ENCODE peak calls at places on chromosome 6, in ten cellular contexts. K, S, J, B, F, Q, E, Y, X and O are unnamed samples.

GRCh38 chr6:6220718-6221117 is 99.7 kb downstream of the F13A1 start:
- DNase-seq in K (no peak), S (no peak), J (no peak), B (no peak), F (no peak), Q (no peak), E (no peak), Y (no peak), X (no peak), O (no peak)

GRCh38 chr6:23465912-23466311 is 660.1 kb upstream of the NRSN1 start:
- DNase-seq in K (no peak), S (no peak), J (no peak), B (no peak), F (no peak), Q (no peak), E (no peak), Y (no peak), X (no peak), O (no peak)

GRCh38 chr6:80435457-80435856 is 329.0 kb downstream of the BCKDHB start:
- DNase-seq in K (no peak), S (no peak), J (no peak), B (no peak), F (no peak), Q (no peak), E (no peak), Y (no peak), X (no peak), O (no peak)

GRCh38 chr6:1099257-1099656 is 212.6 kb upstream of the FOXQ1 start:
- DNase-seq in K (no peak), S (no peak), J (no peak), B (no peak), F (no peak), Q (no peak), E (no peak), Y (no peak), X (no peak), O (no peak)

GRCh38 chr6:98827295-98828159 is 6.8 kb upstream of the POU3F2 start:
- DNase-seq in K (no peak), S (no peak), J (no peak), B (no peak), F (no peak), Q (no peak), E (no peak), Y (no peak), X (no peak), O (peak)

GRCh38 chr6:33592595-33593413 is 12.7 kb upstream of the BAK1 start:
- DNase-seq in K (no peak), S (no peak), J (no peak), B (no peak), F (no peak), Q (no peak), E (no peak), Y (peak), X (no peak), O (no peak)

GRCh38 chr6:145647602-145648001 is 87.7 kb downstream of the EPM2A start:
- DNase-seq in K (no peak), S (no peak), J (no peak), B (no peak), F (no peak), Q (no peak), E (no peak), Y (no peak), X (no peak), O (no peak)

GRCh38 chr6:34627296-34627695 is 69.3 kb downstream of the ILRUN start:
- DNase-seq in K (no peak), S (no peak), J (no peak), B (no peak), F (no peak), Q (no peak), E (no peak), Y (no peak), X (no peak), O (no peak)

GRCh38 chr6:47404436-47404835 is 73.2 kb upstream of the CD2AP start:
- DNase-seq in K (no peak), S (no peak), J (no peak), B (no peak), F (no peak), Q (no peak), E (no peak), Y (no peak), X (no peak), O (no peak)

GRCh38 chr6:165229216-165229615 is 80.2 kb downstream of the C6orf118 start:
- DNase-seq in K (no peak), S (no peak), J (no peak), B (no peak), F (peak), Q (no peak), E (no peak), Y (no peak), X (no peak), O (no peak)

GRCh38 chr6:109791301-109791700 is 100.2 kb downstream of the FIG4 start:
- DNase-seq in K (peak), S (no peak), J (no peak), B (no peak), F (no peak), Q (no peak), E (no peak), Y (no peak), X (no peak), O (peak)

GRCh38 chr6:84052204-84052882 is 18.8 kb downstream of the MRAP2 start:
- DNase-seq in K (peak), S (peak), J (no peak), B (peak), F (no peak), Q (peak), E (peak), Y (no peak), X (peak), O (peak)

GRCh38 chr6:3561745-3562144 is 104.9 kb upstream of the SLC22A23 start:
- DNase-seq in K (no peak), S (peak), J (no peak), B (no peak), F (peak), Q (no peak), E (no peak), Y (no peak), X (no peak), O (peak)
- TF ChIP-seq CTCF in K (no peak), S (peak), J (no peak), B (no peak), F (no peak), Q (no peak), E (no peak), Y (no peak), X (no peak), O (peak)

DNA sequence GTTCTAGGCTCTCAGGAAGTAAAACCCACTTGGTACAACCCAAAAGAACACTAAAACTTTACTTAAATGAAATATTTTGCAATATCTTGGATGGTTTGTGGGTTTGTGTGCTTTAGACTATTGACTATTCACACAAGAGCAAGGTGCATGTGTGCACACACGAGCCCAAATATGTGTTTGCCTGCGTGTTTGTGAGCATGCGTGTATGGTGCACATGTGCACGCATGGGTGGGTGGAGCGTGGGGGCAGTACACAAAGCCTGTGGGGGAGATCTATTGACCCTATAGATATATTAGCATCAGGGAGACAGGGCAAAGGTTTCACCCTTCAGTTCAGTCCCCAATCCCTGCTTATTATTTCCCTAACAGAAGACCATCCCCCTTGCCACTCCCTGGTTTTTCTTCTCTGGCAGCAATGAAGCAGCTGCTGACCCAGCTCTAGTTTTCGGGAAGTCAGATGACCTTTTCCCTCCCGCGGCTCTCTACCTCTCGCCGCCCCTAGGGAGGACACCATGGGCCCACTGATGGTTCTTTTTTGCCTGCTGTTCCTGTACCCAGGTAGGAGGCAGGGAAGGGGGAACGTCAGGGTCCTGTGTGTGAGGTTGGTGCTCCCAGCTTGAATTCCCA is at the start of gene C2:
- DNase-seq in K (no peak), S (no peak), J (no peak), B (no peak), F (no peak), Q (no peak), E (no peak), Y (no peak), X (no peak), O (no peak)
- H3K4me3 ChIP-seq in K (no peak), S (no peak), J (peak), B (peak), F (no peak), Q (peak), E (no peak), Y (no peak), X (no peak), O (no peak)

DNA sequence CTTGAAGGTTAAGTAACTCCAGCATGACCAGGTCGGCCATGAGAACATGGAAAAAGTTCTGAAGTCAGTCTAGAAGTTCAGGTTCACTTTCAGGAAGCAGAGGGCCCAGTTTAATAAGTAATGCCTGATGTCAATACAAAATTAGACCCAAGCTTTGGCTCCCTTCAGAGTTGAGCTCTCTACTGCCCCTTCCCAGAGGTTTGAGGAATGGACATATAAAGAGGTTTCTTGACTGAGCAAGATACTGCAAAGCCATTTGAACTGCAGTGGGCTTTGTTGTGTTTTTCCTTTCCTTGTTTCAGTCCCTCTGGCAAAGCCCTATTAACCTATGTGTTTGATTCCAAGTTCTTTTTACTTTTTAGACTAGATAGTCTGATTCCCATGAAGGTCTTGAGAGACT is 97.8 kb upstream of the PREP start:
- DNase-seq in K (no peak), S (no peak), J (no peak), B (no peak), F (no peak), Q (no peak), E (no peak), Y (no peak), X (no peak), O (no peak)
- TF ChIP-seq CTCF in K (no peak), S (no peak), J (no peak), B (no peak), F (no peak), Q (no peak), E (no peak), Y (no peak), X (no peak), O (no peak)

DNA sequence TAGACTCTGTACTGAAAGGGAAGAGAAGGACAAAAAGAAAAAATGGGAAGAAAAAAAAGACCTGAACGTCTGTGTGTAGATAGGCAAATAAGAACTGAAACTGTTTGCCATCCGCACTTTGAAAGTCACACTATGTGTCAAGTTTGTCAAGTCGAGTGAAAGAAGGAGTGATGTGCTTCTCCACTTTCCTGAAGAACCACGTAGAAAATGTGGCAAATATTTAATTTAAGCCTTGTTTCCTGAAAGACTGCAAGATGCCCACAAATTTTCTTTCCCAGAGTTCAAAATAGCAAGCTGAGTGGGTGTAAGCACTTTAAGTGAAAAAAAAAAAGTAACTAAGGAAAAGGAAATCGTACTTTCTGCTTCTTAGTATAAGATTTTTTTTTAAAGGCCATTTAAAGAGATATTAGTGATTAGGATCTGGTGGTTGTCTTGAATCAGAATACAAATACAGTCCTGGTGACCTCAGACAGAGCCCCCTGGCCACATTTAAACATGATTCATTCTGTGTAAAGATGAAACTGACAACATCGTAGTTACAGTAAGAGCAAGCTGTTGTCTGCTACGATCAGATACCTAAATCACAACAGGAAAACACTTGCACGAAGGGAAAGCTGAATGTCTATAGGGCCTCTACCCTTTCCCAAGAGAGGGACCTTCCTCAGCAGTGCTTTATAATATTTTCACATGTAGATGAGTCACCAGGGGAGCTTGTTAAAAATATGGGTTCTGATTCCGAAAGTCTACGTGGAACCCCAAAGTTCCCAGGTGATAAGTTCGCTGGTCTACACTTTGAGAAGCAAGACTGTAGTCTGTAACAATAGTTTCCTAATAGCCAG is 102.3 kb downstream of the HIVEP2 start:
- DNase-seq in K (no peak), S (peak), J (no peak), B (no peak), F (peak), Q (no peak), E (no peak), Y (no peak), X (no peak), O (peak)
- H3K4me3 ChIP-seq in K (no peak), S (no peak), J (no peak), B (peak), F (peak), Q (peak), E (no peak), Y (peak), X (no peak), O (peak)

DNA sequence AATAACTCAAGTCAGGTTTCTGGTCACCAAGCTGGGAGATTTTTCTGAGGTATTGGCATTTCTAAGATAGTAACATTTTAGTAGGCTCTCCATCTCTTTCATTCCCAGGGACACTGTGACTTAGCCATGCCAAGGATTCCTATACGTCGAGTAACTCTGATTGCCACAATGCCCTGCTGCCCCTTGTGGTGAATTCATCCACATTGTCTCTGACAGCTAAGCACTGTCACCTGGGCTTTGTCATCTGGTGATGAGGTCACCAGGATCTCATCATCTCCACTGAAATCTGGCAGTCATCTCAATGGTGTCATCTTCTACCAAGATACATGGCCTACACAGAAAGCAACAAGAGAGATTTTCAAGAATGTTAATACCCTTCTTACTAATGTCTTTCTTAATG is 246.6 kb downstream of the CD109 start:
- DNase-seq in K (no peak), S (no peak), J (no peak), B (no peak), F (peak), Q (no peak), E (no peak), Y (no peak), X (no peak), O (peak)
- TF ChIP-seq CTCF in K (no peak), S (no peak), J (no peak), B (no peak), F (no peak), Q (no peak), E (no peak), Y (no peak), X (no peak), O (peak)

GRCh38 chr6:118768441-118768840 is 117.0 kb upstream of the CEP85L start:
- DNase-seq in K (no peak), S (no peak), J (no peak), B (no peak), F (no peak), Q (no peak), E (no peak), Y (no peak), X (no peak), O (no peak)
- H3K4me3 ChIP-seq in K (no peak), S (no peak), J (no peak), B (no peak), F (no peak), Q (no peak), E (no peak), Y (no peak), X (no peak), O (no peak)

DNA sequence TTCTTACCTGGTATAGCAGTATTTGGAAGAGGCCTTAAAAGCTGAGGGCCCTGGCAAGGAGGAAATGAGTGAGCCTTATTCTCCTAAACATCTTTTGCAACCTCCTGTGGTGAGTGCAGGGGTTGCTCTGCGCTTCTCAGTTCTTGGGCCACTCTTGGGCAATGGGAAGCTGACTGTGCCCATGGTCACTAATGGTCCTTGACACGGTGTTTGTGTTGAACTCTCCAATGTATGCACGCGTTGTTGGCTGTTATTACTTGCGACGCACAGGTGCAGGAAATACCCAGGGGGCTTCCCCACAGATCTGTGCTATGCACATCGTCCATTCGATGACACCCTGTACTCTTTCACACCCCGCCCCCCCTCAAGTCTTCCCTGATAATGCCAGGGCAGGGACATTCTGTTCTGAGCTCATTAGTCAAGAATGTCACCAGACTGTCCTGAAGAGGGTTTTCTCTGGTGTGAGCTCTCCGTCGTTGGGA is 79.7 kb downstream of the EDN1 start:
- DNase-seq in K (no peak), S (no peak), J (no peak), B (no peak), F (peak), Q (no peak), E (no peak), Y (no peak), X (no peak), O (no peak)
- TF ChIP-seq CTCF in K (no peak), S (no peak), J (no peak), B (no peak), F (no peak), Q (no peak), E (no peak), Y (no peak), X (no peak), O (no peak)

GRCh38 chr6:125612400-125612846 is 137.0 kb upstream of the HEY2 start:
- DNase-seq in K (no peak), S (peak), J (no peak), B (no peak), F (no peak), Q (no peak), E (no peak), Y (no peak), X (no peak), O (peak)

GRCh38 chr6:125611573-125612399 is 137.6 kb upstream of the HEY2 start:
- DNase-seq in K (no peak), S (peak), J (no peak), B (peak), F (no peak), Q (no peak), E (no peak), Y (no peak), X (peak), O (peak)
- H3K4me3 ChIP-seq in K (no peak), S (no peak), J (no peak), B (peak), F (no peak), Q (peak), E (peak), Y (no peak), X (no peak), O (no peak)

GRCh38 chr6:131929227-131929626 is 21.9 kb downstream of the CCN2 start:
- DNase-seq in K (no peak), S (no peak), J (no peak), B (no peak), F (no peak), Q (no peak), E (no peak), Y (no peak), X (no peak), O (no peak)
- TF ChIP-seq CTCF in K (peak), S (no peak), J (no peak), B (no peak), F (no peak), Q (no peak), E (no peak), Y (no peak), X (no peak), O (no peak)

DNA sequence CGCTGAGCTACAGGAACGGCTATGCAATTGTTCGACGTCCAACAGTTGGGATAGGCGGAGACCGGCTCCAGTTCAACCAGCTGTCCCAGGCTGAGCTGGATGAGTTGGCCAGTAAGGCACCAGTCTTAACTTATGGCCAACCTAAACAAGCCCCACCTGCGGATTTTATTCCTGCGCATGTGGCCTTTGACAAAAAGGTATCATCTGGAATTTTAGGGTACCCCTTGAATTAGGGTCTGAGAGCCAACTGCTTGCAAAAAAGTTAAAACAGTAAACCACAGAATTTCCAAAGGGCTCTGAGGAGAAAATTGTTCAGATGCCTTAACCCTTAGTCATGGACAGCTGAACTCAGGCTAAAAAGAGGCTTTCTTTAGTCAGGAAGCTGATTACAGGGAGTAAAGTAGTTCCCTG is 3.8 kb downstream of the EFHC1 start:
- DNase-seq in K (no peak), S (peak), J (no peak), B (peak), F (peak), Q (peak), E (no peak), Y (no peak), X (no peak), O (peak)
- H3K4me3 ChIP-seq in K (no peak), S (no peak), J (no peak), B (no peak), F (no peak), Q (no peak), E (no peak), Y (no peak), X (no peak), O (no peak)